ENCODE peak calls at places on chromosomes 2 and 18, in six cellular contexts. G is Caco-2; J is small intestine; N is Peyer's patch; T is NCI-H1092 treated with DMSO at 0.1 percent for 48 hours; Z is stimulated activated naive CD8-positive, alpha-beta T cell treated with anti-CD3 and anti-CD28 coated beads, Interleukin-15, amount 100 ng/mL, for 72 hours. S is an unnamed sample.

GRCh38 chr2:33034784-33035183 is 88.0 kb downstream of the LTBP1 start:
- DNase-seq in T (no peak), J (no peak), Z (no peak), G (no peak), N (no peak), S (no peak)

GRCh38 chr2:230893338-230893737 is 28.6 kb downstream of the ITM2C start:
- DNase-seq in J (no peak), T (no peak), N (peak; percentile 62), Z (no peak), G (no peak), S (peak; percentile 40)

GRCh38 chr2:183244300-183244849 is 120.1 kb downstream of the NUP35 start:
- DNase-seq in J (no peak), Z (no peak), T (peak; percentile 64), N (no peak), G (no peak), S (no peak)

GRCh38 chr2:53235836-53236582 is 531.6 kb upstream of the CHAC2 start:
- DNase-seq in T (no peak), N (no peak), Z (no peak), J (no peak), G (no peak), S (no peak)

GRCh38 chr18:11324956-11325873 is 175.8 kb upstream of the PIEZO2 start:
- DNase-seq in Z (no peak), G (no peak), N (no peak), J (no peak), T (no peak), S (peak; percentile 5)

GRCh38 chr2:28835787-28836186 is 25.2 kb downstream of the SPDYA start:
- DNase-seq in N (no peak), G (no peak), T (no peak), Z (no peak), J (no peak), S (no peak)

GRCh38 chr2:195009202-195009601 is 647.8 kb upstream of the SLC39A10 start:
- DNase-seq in Z (no peak), N (no peak), J (no peak), G (no peak), T (no peak), S (no peak)

GRCh38 chr2:241020201-241020600 is 21.8 kb downstream of the SNED1 start:
- DNase-seq in N (peak; percentile 10), Z (no peak), T (no peak), G (no peak), J (no peak), S (no peak)

GRCh38 chr2:241907171-241907570 is 37.6 kb downstream of the RTP5 start:
- DNase-seq in Z (no peak), T (no peak), J (no peak), N (no peak), G (no peak), S (no peak)

S was measured in GM19239.